ENCODE peak calls at places on chromosomes 16 and 17, in four cellular contexts. M is GM12891, K is K562, C is GM12878. D is an unnamed sample.

GRCh38 chr17:41814195-41814594 is 1.4 kb downstream of the FKBP10 start:
- DNase-seq in M (no peak), K (no peak), C (no peak), D (no peak)

GRCh38 chr16:6492742-6493141 is 839.9 kb upstream of the RBFOX1 start:
- DNase-seq in M (no peak), K (no peak), C (no peak), D (no peak)

GRCh38 chr16:48612621-48613020 is 2.6 kb upstream of the N4BP1 start:
- DNase-seq in M (no peak), K (no peak), C (no peak), D (peak)

GRCh38 chr16:79647586-79647985 is 47.0 kb upstream of the MAF start:
- DNase-seq in M (no peak), K (no peak), C (no peak), D (no peak)

GRCh38 chr16:49590166-49590871 is 216.7 kb downstream of the C16orf78 start:
- DNase-seq in M (no peak), K (no peak), C (no peak), D (no peak)

GRCh38 chr16:54062361-54063346 is 223.9 kb downstream of the IRX3 start:
- DNase-seq in M (no peak), K (no peak), C (no peak), D (no peak)

GRCh38 chr17:50560931-50561750 is 626 bp downstream of the CACNA1G start:
- DNase-seq in M (no peak), K (no peak), C (no peak), D (no peak)

GRCh38 chr16:65295527-65295926 is 173.7 kb upstream of the CDH11 start:
- DNase-seq in M (no peak), K (no peak), C (no peak), D (no peak)

GRCh38 chr17:27596571-27597187 is 34.3 kb upstream of the LGALS9 start:
- DNase-seq in M (no peak), K (no peak), C (no peak), D (no peak)

GRCh38 chr17:36008998-36009665 is 7.8 kb upstream of the CCL15 start:
- DNase-seq in M (peak), K (peak), C (no peak), D (no peak)

GRCh38 chr16:685967-686366 is 1.8 kb upstream of the JMJD8 start:
- DNase-seq in M (no peak), K (no peak), C (no peak), D (no peak)

DNA sequence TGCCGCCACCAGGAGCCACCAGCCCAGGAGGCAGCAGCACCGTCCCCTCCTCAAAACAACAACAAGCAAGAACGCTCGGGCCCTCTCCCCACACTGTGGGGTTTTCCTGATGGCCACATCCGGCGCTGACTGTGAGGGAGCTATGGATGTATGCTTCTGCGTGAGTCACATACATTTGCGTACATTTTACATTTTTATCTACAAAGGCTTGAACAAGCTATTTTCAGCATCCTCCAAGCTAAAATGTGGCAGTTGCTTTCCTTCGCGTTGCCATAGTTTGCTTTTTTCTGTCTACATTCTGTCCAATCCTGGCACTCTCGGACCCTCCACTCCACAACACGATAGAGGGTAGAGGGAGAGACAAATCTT is 2.0 kb upstream of the ABR start:
- DNase-seq in M (no peak), K (no peak), C (no peak), D (no peak)
- TF ChIP-seq SPI1 in M (no peak), K (no peak), C (no peak), D (no peak)

GRCh38 chr17:2266865-2267228 is 36.7 kb downstream of the SMG6 start:
- DNase-seq in M (no peak), K (no peak), C (no peak), D (no peak)

GRCh38 chr17:2263183-2263954 is 40.2 kb downstream of the SMG6 start:
- DNase-seq in M (no peak), K (no peak), C (no peak), D (no peak)

GRCh38 chr17:2264023-2264860 is 39.3 kb downstream of the SMG6 start:
- DNase-seq in M (no peak), K (no peak), C (no peak), D (no peak)

GRCh38 chr17:2267354-2267753 is 36.2 kb downstream of the SMG6 start:
- DNase-seq in M (no peak), K (no peak), C (no peak), D (no peak)

GRCh38 chr17:2266045-2266864 is 37.3 kb downstream of the SMG6 start:
- DNase-seq in M (no peak), K (no peak), C (peak), D (peak)
- TF ChIP-seq SPI1 in M (no peak), K (no peak), C (no peak), D (no peak)

GRCh38 chr16:2151188-2152091 is 3.0 kb downstream of the RAB26 start:
- DNase-seq in M (no peak), K (peak), C (no peak), D (no peak)
- TF ChIP-seq SPI1 in M (no peak), K (no peak), C (no peak), D (no peak)

GRCh38 chr16:3292604-3293003 is 9.3 kb downstream of the ZNF263 start:
- DNase-seq in M (no peak), K (no peak), C (no peak), D (no peak)
- TF ChIP-seq SPI1 in M (no peak), K (no peak), C (no peak), D (no peak)

GRCh38 chr16:77553130-77553529 is 118.3 kb upstream of the ADAMTS18 start:
- DNase-seq in M (no peak), K (peak), C (no peak), D (no peak)

GRCh38 chr16:77556203-77556602 is 121.4 kb upstream of the ADAMTS18 start:
- DNase-seq in M (no peak), K (no peak), C (no peak), D (no peak)

GRCh38 chr16:77555101-77555500 is 120.3 kb upstream of the ADAMTS18 start:
- DNase-seq in M (no peak), K (no peak), C (no peak), D (no peak)

GRCh38 chr16:77557385-77557784 is 122.6 kb upstream of the ADAMTS18 start:
- DNase-seq in M (no peak), K (no peak), C (no peak), D (no peak)

DNA sequence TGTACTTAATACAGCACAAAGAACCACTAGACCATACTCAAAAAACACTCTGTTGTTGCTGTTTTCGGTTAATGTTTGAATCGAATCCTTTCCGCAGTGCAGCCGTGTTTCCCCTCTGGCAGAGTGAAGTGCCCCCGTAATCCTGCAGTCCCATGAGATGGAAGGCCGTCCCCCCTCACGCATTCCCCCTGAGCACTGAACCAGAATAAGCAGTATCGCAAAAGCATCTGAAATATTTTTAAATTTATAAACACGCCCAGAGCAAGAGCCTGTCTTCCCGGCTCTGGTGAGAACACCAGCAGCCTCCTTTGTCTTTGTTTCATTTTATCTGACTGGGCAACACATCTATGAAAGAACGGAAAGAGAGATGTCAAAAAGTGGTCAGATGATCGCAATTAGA is 120.9 kb upstream of the ADAMTS18 start:
- DNase-seq in M (no peak), K (no peak), C (no peak), D (no peak)
- TF ChIP-seq SPI1 in M (no peak), K (no peak), C (no peak), D (no peak)

GRCh38 chr17:18004345-18004744 is 31.7 kb downstream of the DRC3 start:
- DNase-seq in M (no peak), K (no peak), C (no peak), D (no peak)
- TF ChIP-seq SPI1 in M (no peak), K (no peak), C (no peak), D (no peak)

GRCh38 chr16:50740747-50741146 is 1.1 kb upstream of the CYLD start:
- DNase-seq in M (no peak), K (no peak), C (no peak), D (no peak)

GRCh38 chr16:50741808-50742520 is at the start of gene CYLD:
- DNase-seq in M (peak), K (peak), C (peak), D (peak)

GRCh38 chr16:50741225-50741807 is 570 bp upstream of the CYLD start:
- DNase-seq in M (no peak), K (no peak), C (no peak), D (no peak)

GRCh38 chr16:50743575-50744225 is 1.8 kb downstream of the CYLD start:
- DNase-seq in M (no peak), K (no peak), C (no peak), D (no peak)

DNA sequence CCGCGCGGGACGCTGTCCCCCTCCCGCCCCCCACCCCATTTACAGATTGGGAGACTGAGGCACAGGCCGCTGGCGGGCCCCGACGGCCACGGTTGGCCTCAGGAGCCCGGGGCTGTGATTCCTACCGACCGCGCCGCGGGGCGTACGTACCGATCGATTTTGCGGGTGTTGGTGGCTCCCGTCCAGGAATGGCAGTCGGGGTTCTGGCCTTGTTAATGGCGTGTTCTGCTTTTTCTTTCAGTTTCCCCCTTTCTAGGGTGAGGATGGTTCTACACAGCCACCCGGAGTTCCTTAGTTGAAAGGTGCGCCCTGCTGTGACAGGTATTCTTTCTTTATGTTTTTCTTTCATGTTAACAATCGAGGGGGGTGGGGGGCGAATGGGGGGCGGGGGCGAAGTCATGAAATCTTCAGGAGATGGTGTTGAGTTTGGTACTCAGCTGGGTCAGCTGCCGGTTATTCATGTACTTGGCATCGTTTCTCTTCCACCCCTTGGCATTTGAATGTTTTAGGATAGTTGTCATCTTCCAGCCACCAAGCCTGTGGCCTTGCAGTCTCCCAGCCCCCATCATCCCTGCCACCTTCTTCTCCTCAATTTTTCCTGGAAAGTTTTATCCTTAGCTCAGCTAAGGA is 750 bp downstream of the CYLD start:
- DNase-seq in M (no peak), K (peak), C (no peak), D (no peak)
- TF ChIP-seq SPI1 in M (peak), K (peak), C (peak), D (peak)

GRCh38 chr16:47568355-47568754 is 107.2 kb downstream of the PHKB start:
- DNase-seq in M (no peak), K (no peak), C (no peak), D (no peak)
- TF ChIP-seq SPI1 in M (no peak), K (no peak), C (no peak), D (no peak)

GRCh38 chr17:68457168-68457538 is at the start of gene WIPI1:
- DNase-seq in M (no peak), K (no peak), C (no peak), D (no peak)
- TF ChIP-seq SPI1 in M (no peak), K (no peak), C (no peak), D (no peak)